ENCODE peak calls at places on chromosomes 3 and 15, in five cellular contexts. J, C, S, W and Y are unnamed samples.

GRCh38 chr3:128723477-128723876 is 2.5 kb upstream of the RAB7A start:
- DNase-seq in J (no peak), C (no peak), S (no peak), W (no peak), Y (no peak)

GRCh38 chr3:107590786-107591185 is 68.0 kb downstream of the BBX start:
- DNase-seq in J (no peak), C (no peak), S (no peak), W (no peak), Y (no peak)

GRCh38 chr3:171541181-171541580 is 81.0 kb upstream of the TNIK start:
- DNase-seq in J (no peak), C (no peak), S (no peak), W (no peak), Y (no peak)

GRCh38 chr15:85482896-85483295 is 102.5 kb downstream of the AKAP13 start:
- DNase-seq in J (no peak), C (peak; percentile 55), S (no peak), W (no peak), Y (peak; percentile 66)

GRCh38 chr15:78243491-78243941 is 9.2 kb upstream of the ACSBG1 start:
- DNase-seq in J (no peak), C (no peak), S (no peak), W (peak; percentile 79), Y (no peak)

GRCh38 chr3:66456711-66457173 is 44.1 kb downstream of the LRIG1 start:
- DNase-seq in J (no peak), C (no peak), S (no peak), W (no peak), Y (no peak)

GRCh38 chr3:30539772-30540171 is 66.6 kb upstream of the TGFBR2 start:
- DNase-seq in J (no peak), C (no peak), S (no peak), W (no peak), Y (no peak)

GRCh38 chr15:58522391-58522790 is 90.6 kb downstream of the LIPC start:
- DNase-seq in J (no peak), C (no peak), S (no peak), W (peak; percentile 60), Y (no peak)

GRCh38 chr3:116306720-116307119 is 138.6 kb downstream of the LSAMP start:
- DNase-seq in J (no peak), C (no peak), S (no peak), W (no peak), Y (no peak)

GRCh38 chr15:50996641-50997040 is 88.2 kb downstream of the AP4E1 start:
- DNase-seq in J (no peak), C (no peak), S (no peak), W (no peak), Y (peak; percentile 23)

GRCh38 chr15:66743703-66744536 is 41.9 kb downstream of the SMAD6 start:
- DNase-seq in J (peak; percentile 42), C (no peak), S (no peak), W (no peak), Y (no peak)

GRCh38 chr15:76011611-76012010 is 613 bp downstream of the NRG4 start:
- DNase-seq in J (no peak), C (no peak), S (no peak), W (no peak), Y (no peak)
- H3K4me3 ChIP-seq in J (no peak overlapping the region), C (peak overlapping the region; percentile 4), S (no peak overlapping the region), W (no peak overlapping the region), Y (no peak overlapping the region)

DNA sequence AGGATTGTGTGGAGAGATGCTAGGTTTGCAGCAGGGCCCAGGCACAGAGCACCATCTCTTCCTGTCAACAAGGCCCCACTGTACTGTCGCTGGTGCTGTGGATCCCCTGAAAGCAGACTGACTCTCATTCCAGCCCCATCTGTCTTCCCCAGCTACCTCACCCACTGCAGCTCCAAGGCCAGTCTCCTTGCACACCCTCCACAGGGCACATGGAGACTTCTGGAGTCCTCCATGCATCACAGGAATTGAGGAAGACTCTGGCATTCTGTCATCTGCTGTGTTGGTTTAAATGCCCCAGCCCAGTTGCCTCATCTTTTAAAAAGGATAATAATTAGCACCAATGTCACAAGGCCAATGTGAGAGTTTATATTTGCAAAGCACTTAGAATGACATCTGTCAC is 301.2 kb downstream of the RPLP1 start:
- DNase-seq in J (no peak), C (no peak), S (no peak), W (no peak), Y (no peak)
- H3K4me3 ChIP-seq in J (no peak overlapping the region), C (no peak overlapping the region), S (no peak overlapping the region), W (no peak overlapping the region), Y (no peak overlapping the region)

GRCh38 chr3:11096266-11097135 is 57.8 kb upstream of the HRH1 start:
- DNase-seq in J (peak; percentile 40), C (peak; percentile 85), S (no peak), W (peak; percentile 81), Y (peak; percentile 86)
- H3K4me3 ChIP-seq in J (peak overlapping the region; percentile 42), C (peak overlapping the region; percentile 23), S (no peak overlapping the region), W (peak overlapping the region; percentile 15), Y (peak overlapping the region; percentile 45)

GRCh38 chr3:133330043-133330442 is 69.8 kb upstream of the BFSP2 start:
- DNase-seq in J (no peak), C (no peak), S (no peak), W (peak; percentile 79), Y (no peak)
- H3K4me3 ChIP-seq in J (no peak overlapping the region), C (no peak overlapping the region), S (no peak overlapping the region), W (no peak overlapping the region), Y (no peak overlapping the region)

GRCh38 chr3:167872032-167872431 is 136.5 kb downstream of the SERPINI1 start:
- DNase-seq in J (no peak), C (no peak), S (no peak), W (no peak), Y (no peak)
- H3K4me3 ChIP-seq in J (no peak overlapping the region), C (no peak overlapping the region), S (no peak overlapping the region), W (no peak overlapping the region), Y (no peak overlapping the region)